ENCODE peak calls at places on chromosomes 7 and 10, in four cellular contexts. P, Q, J and U are unnamed samples.

GRCh38 chr7:128119036-128119435 is 87.8 kb upstream of the LRRC4 start:
- DNase-seq in Q (no peak), J (no peak), P (no peak), U (no peak)

GRCh38 chr7:18399624-18400235 is 95.8 kb upstream of the HDAC9 start:
- DNase-seq in P (no peak), J (peak; percentile 6), Q (no peak), U (peak; percentile 13)

GRCh38 chr7:132176719-132177118 is 399.6 kb downstream of the PLXNA4 start:
- DNase-seq in P (no peak), J (no peak), Q (no peak), U (no peak)

GRCh38 chr10:15485684-15486316 is 114.7 kb upstream of the FAM171A1 start:
- DNase-seq in Q (no peak), J (peak; percentile 73), P (no peak), U (no peak)

GRCh38 chr7:66348959-66349358 is 143.8 kb downstream of the TPST1 start:
- DNase-seq in Q (no peak), P (no peak), J (no peak), U (no peak)

GRCh38 chr10:79380125-79380917 is 33.1 kb downstream of the PPIF start:
- DNase-seq in Q (no peak), P (no peak), J (peak; percentile 88), U (peak; percentile 44)

GRCh38 chr7:22872087-22872807 is 49.6 kb upstream of the TOMM7 start:
- DNase-seq in Q (no peak), J (no peak), P (no peak), U (no peak)

GRCh38 chr7:19116121-19117080 is 1.0 kb downstream of the TWIST1 start:
- DNase-seq in J (peak; percentile 64), P (no peak), Q (no peak), U (peak; percentile 50)